ENCODE peak calls at places on chromosome 2, in six cellular contexts. A is cardiac muscle cell, E is WERI-Rb-1, J is fibroblast of lung, L is tibial artery, D is A549. G is an unnamed sample.

GRCh38 chr2:55010149-55010591 is 40.1 kb downstream of the RTN4 start:
- DNase-seq in L (peak; percentile 61), J (peak; percentile 46), D (peak; percentile 26), A (no peak), E (peak; percentile 43), G (no peak)

GRCh38 chr2:231181848-231182247 is 16.6 kb upstream of the ARMC9 start:
- DNase-seq in D (peak; percentile 33), L (peak; percentile 88), E (peak; percentile 89), J (peak; percentile 48), A (no peak), G (peak; percentile 84)

GRCh38 chr2:17851731-17852585 is 26.5 kb upstream of the KCNS3 start:
- DNase-seq in J (peak; percentile 59), E (peak; percentile 90), L (peak; percentile 25), A (peak; percentile 76), D (peak; percentile 71), G (peak; percentile 31)

GRCh38 chr2:39781697-39782096 is 2.6 kb upstream of the THUMPD2 start:
- DNase-seq in A (no peak), E (no peak), J (no peak), D (no peak), L (no peak), G (no peak)

GRCh38 chr2:171102802-171103201 is 57.9 kb downstream of the TLK1 start:
- DNase-seq in A (no peak), E (no peak), J (no peak), D (no peak), L (no peak), G (no peak)

GRCh38 chr2:37832590-37833197 is 92.4 kb upstream of the RMDN2 start:
- DNase-seq in L (peak; percentile 96), A (peak; percentile 90), E (peak; percentile 96), J (peak; percentile 74), D (peak; percentile 88), G (peak; percentile 86)

GRCh38 chr2:38515155-38516074 is 87.3 kb downstream of the HNRNPLL start:
- DNase-seq in A (no peak), L (no peak), D (no peak), E (peak; percentile 89), J (peak; percentile 86), G (peak; percentile 78)

GRCh38 chr2:2054363-2054882 is 276.7 kb downstream of the MYT1L start:
- DNase-seq in L (no peak), E (no peak), D (no peak), J (no peak), A (no peak), G (no peak)

GRCh38 chr2:199459286-199460100 is 1.8 kb upstream of the SATB2 start:
- DNase-seq in L (peak; percentile 82), D (peak; percentile 71), J (peak; percentile 97), A (peak; percentile 93), E (peak; percentile 92), G (peak; percentile 90)

GRCh38 chr2:140990416-140990815 is 1140.4 kb downstream of the LRP1B start:
- DNase-seq in A (no peak), D (no peak), J (peak; percentile 86), E (no peak), L (no peak), G (no peak)

GRCh38 chr2:106863387-106863786 is 22.6 kb downstream of the ST6GAL2 start:
- DNase-seq in L (no peak), E (no peak), D (no peak), J (no peak), A (no peak), G (no peak)

GRCh38 chr2:61898810-61899209 is 6.7 kb upstream of the COMMD1 start:
- DNase-seq in E (peak; percentile 32), A (peak; percentile 39), L (no peak), D (no peak), J (no peak), G (no peak)

GRCh38 chr2:174210861-174211260 is 37.5 kb downstream of the OLA1 start:
- DNase-seq in D (no peak), J (no peak), E (no peak), L (no peak), A (no peak), G (no peak)

GRCh38 chr2:189369566-189369965 is 71.7 kb upstream of the WDR75 start:
- DNase-seq in L (no peak), D (peak; percentile 6), E (no peak), A (no peak), J (peak; percentile 81), G (no peak)

GRCh38 chr2:202113571-202114142 is 40.6 kb downstream of the KIAA2012 start:
- DNase-seq in A (no peak), D (no peak), J (peak; percentile 86), E (no peak), L (no peak), G (no peak)

GRCh38 chr2:202116686-202117085 is 43.6 kb downstream of the KIAA2012 start:
- DNase-seq in L (no peak), J (no peak), A (no peak), D (no peak), E (no peak), G (no peak)

GRCh38 chr2:202115385-202116060 is 42.5 kb downstream of the KIAA2012 start:
- DNase-seq in J (peak; percentile 79), D (no peak), E (no peak), L (no peak), A (no peak), G (no peak)

GRCh38 chr2:202112041-202112440 is 39.0 kb downstream of the KIAA2012 start:
- DNase-seq in J (no peak), L (no peak), E (peak; percentile 78), D (no peak), A (no peak), G (no peak)

DNA sequence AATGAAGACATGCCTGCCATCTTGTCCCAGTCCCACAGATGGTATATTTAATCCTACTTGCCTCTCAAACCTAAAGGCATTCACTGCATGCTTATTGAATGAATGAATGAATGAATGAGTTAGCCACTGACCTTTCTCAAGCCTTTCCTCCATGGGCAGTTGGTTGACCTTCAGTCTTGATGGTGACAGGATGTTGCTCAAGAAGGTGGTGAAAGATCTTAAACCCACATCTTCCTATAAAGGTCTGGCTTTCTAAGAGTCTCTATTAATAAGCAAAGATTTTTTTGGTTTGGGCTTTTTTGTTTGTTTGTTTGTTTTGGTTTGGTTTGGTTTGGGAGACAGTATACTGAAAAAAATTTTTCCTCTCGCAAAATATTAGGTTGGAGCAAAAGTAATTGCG is 41.7 kb downstream of the KIAA2012 start:
- DNase-seq in J (no peak), E (no peak), L (no peak), A (no peak), D (no peak), G (no peak)
- H3K27ac ChIP-seq in J (peak overlapping the region; percentile 6), E (no peak overlapping the region), L (no peak overlapping the region), A (no peak overlapping the region), D (peak overlapping the region; percentile 56), G (no peak overlapping the region)

DNA sequence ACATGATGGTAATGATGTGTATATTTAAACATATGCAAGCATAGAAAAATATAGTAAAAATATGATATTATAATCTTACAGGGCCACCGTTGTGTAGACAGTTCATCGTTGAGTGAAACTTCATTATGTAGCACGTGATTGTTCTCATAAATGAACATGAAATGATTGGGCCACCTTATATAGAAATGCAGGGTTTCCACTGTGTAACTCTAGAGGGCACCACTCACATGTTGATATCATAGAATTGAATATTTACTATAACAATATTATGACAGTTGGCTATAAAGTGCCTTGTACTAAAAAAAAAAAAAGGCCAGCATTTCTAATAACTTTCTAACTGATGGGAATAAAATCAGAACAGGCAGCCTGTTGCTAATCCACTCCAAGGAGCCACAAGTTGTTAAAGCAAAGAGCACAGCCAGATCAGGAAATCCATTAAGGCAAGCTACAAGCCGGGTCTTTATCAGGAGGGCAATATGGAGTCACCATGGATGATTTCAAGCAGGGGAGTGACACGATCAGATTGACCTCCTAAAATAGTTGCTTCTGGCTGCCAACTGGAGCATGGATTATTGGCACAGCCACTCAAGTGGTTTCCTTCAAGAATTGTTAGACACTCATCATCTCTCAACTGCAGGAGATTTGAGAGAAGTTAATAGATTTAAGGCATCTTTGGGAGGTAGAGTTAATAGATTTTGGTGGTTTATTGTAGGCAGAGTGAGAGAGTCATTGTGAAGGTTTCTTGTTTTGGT is 16.7 kb downstream of the IL1F10 start:
- DNase-seq in L (no peak), E (no peak), J (no peak), D (no peak), A (no peak), G (no peak)
- TF ChIP-seq CTCF in L (no peak), E (peak; percentile 29), J (no peak), D (peak; percentile 50), A (peak; percentile 52), G (peak; percentile 25)

DNA sequence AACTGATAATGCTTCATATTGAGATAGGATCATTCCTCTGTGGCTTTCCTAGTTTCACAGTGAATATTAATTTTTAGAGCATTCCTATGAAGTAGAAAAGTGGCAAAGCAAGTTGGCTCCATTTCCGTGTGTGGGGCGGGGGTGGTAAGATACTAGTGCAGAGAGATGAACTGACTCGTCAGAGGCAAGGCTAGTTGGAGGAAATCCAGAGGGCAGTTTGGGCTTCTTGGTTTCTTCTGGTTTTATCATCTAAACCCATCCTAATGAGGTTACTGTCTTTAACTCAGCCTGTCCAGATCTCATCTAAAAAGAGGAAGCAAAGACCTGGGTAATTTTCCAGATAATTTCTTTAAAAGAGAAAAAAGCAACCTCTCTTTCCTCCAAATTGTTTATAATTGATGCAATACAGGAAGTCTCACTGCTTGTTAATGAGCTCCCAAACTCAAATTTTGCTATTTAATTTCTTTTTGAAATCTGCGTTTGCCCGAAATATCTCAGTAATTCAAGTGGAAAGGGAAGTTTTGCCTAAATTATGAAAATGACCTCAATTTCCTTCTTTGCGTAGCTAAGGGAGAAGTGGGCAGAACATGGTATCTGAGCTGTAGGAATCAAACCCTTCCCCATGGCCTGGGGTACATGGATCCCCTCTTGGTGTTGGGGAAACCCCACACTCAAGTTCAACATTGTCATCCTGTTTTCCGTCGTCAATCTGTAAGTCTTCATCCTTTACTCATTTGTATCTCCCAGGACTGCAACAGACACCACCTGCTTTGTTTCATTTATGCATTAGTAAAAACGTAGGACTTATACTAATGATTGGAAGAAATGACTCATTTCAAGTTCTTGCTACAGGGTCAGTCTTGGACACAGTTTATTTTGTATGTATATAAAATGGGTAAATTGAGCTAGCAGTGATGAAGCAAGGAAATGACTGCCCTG is 89.0 kb upstream of the KLF7 start:
- DNase-seq in L (no peak), A (no peak), E (no peak), D (no peak), J (peak; percentile 86), G (no peak)
- H3K27ac ChIP-seq in L (no peak overlapping the region), A (no peak overlapping the region), E (no peak overlapping the region), D (peak overlapping the region; percentile 96), J (peak overlapping the region; percentile 91), G (peak overlapping the region; percentile 80)

GRCh38 chr2:215728504-215729065 is 284.8 kb downstream of the MREG start:
- DNase-seq in A (no peak), L (peak; percentile 77), J (peak; percentile 100), E (no peak), D (no peak), G (no peak)
- TF ChIP-seq CTCF in A (peak; percentile 26), L (no peak), J (no peak), E (no peak), D (no peak), G (no peak)

DNA sequence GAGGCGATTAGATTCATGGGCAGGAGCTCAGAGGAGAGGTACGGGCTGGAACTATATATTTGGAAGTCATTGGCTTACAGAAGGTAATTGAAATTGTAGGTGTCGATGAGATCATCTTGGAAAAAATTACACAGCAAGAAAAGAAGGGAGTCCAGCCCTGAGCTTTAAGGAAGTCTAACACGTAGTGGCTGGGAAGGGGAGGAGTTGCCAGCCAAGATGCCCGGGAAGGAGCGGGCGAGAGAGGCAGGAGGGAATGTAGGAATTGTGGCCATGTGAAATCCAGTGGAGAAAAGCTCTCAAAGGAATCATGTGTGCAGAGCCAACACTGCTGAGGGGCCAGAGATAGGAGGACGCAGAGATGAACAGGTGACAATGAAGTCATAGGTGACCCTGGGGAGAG is 25.6 kb upstream of the SCYGR1 start:
- DNase-seq in J (no peak), L (no peak), A (no peak), D (no peak), E (no peak), G (no peak)
- H3K27ac ChIP-seq in J (no peak overlapping the region), L (no peak overlapping the region), A (no peak overlapping the region), D (peak overlapping the region; percentile 62), E (no peak overlapping the region), G (no peak overlapping the region)